ENCODE peak calls at places on chromosomes 13 and 19, in eight cellular contexts. T is thoracic aorta, L is psoas muscle, D is HCT116, Q is cardiac fibroblast, J is heart left ventricle, P is pancreas, C is HL-60. M is an unnamed sample.

GRCh38 chr19:7288131-7288530 is 6.1 kb downstream of the INSR start:
- DNase-seq in T (no peak), L (no peak), D (no peak), Q (no peak), J (no peak), P (no peak), C (no peak), M (no peak)

GRCh38 chr13:46343279-46343949 is 43.6 kb downstream of the RUBCNL start:
- DNase-seq in T (no peak), L (no peak), D (no peak), Q (no peak), J (no peak), P (no peak), C (no peak), M (no peak)

GRCh38 chr19:34539396-34539795 is 57.8 kb downstream of the WTIP start:
- DNase-seq in T (no peak), L (no peak), D (no peak), Q (peak), J (no peak), P (no peak), C (no peak), M (no peak)

GRCh38 chr19:19276386-19276785 is 3.3 kb upstream of the TM6SF2 start:
- DNase-seq in T (no peak), L (no peak), D (no peak), Q (peak), J (no peak), P (no peak), C (no peak), M (peak)

GRCh38 chr13:80379245-80379644 is 38.3 kb upstream of the SPRY2 start:
- DNase-seq in T (no peak), L (no peak), D (no peak), Q (peak), J (no peak), P (no peak), C (no peak), M (peak)

GRCh38 chr13:30181856-30182651 is 125.3 kb downstream of the KATNAL1 start:
- DNase-seq in T (no peak), L (no peak), D (no peak), Q (no peak), J (no peak), P (no peak), C (no peak), M (no peak)

GRCh38 chr19:18763674-18764590 is 27.2 kb downstream of the COMP start:
- DNase-seq in T (no peak), L (peak), D (no peak), Q (peak), J (no peak), P (no peak), C (no peak), M (no peak)

GRCh38 chr19:3186377-3186688 is 603 bp downstream of the NCLN start:
- DNase-seq in T (no peak), L (no peak), D (no peak), Q (no peak), J (no peak), P (no peak), C (no peak), M (no peak)

GRCh38 chr19:19171821-19172532 is 1.9 kb upstream of the MEF2B start:
- DNase-seq in T (no peak), L (peak), D (no peak), Q (peak), J (no peak), P (no peak), C (peak), M (peak)

GRCh38 chr19:46495789-46496099 is at the start of gene PNMA8B:
- DNase-seq in T (no peak), L (peak), D (no peak), Q (peak), J (peak), P (peak), C (no peak), M (peak)

GRCh38 chr19:45420871-45421270 is 2.8 kb downstream of the ERCC1 start:
- DNase-seq in T (no peak), L (no peak), D (no peak), Q (no peak), J (no peak), P (no peak), C (no peak), M (no peak)

GRCh38 chr19:45423589-45424190 is at the start of gene ERCC1:
- DNase-seq in T (peak), L (peak), D (peak), Q (peak), J (peak), P (peak), C (peak), M (peak)

GRCh38 chr19:45421953-45422498 is 1.7 kb downstream of the ERCC1 start:
- DNase-seq in T (no peak), L (no peak), D (no peak), Q (no peak), J (no peak), P (no peak), C (no peak), M (no peak)

GRCh38 chr19:45423033-45423588 is 606 bp downstream of the ERCC1 start:
- DNase-seq in T (no peak), L (no peak), D (no peak), Q (no peak), J (no peak), P (no peak), C (no peak), M (no peak)

GRCh38 chr19:45424191-45425058 is 708 bp upstream of the ERCC1 start:
- DNase-seq in T (peak), L (peak), D (peak), Q (peak), J (peak), P (peak), C (peak), M (peak)
- H3K4me3 ChIP-seq in T (peak), L (peak), D (peak), Q (peak), J (peak), P (peak), C (peak), M (peak)

GRCh38 chr19:10086032-10086903 is at the start of gene SHFL:
- DNase-seq in T (no peak), L (peak), D (no peak), Q (peak), J (peak), P (peak), C (peak), M (peak)
- TF ChIP-seq CTCF in T (no peak), L (no peak), D (no peak), Q (no peak), J (no peak), P (no peak), C (no peak), M (no peak)

GRCh38 chr19:54451331-54451871 is 2.4 kb downstream of the LENG8 start:
- DNase-seq in T (no peak), L (peak), D (no peak), Q (peak), J (no peak), P (no peak), C (peak), M (no peak)
- H3K4me3 ChIP-seq in T (peak), L (peak), D (peak), Q (peak), J (no peak), P (peak), C (no peak), M (peak)

GRCh38 chr13:54733639-54734038 is 1705.0 kb downstream of the OLFM4 start:
- DNase-seq in T (no peak), L (no peak), D (no peak), Q (peak), J (no peak), P (no peak), C (no peak), M (no peak)
- TF ChIP-seq CTCF in T (no peak), L (no peak), D (no peak), Q (no peak), J (no peak), P (no peak), C (no peak), M (no peak)

GRCh38 chr19:765179-765738 is 14.3 kb downstream of the MISP start:
- DNase-seq in T (no peak), L (no peak), D (no peak), Q (no peak), J (no peak), P (no peak), C (no peak), M (no peak)

GRCh38 chr19:764301-764700 is 13.4 kb downstream of the MISP start:
- DNase-seq in T (no peak), L (no peak), D (no peak), Q (no peak), J (no peak), P (no peak), C (no peak), M (no peak)

GRCh38 chr19:757811-758668 is 7.1 kb downstream of the MISP start:
- DNase-seq in T (no peak), L (no peak), D (no peak), Q (no peak), J (no peak), P (no peak), C (no peak), M (no peak)

GRCh38 chr19:763869-764268 is 13.0 kb downstream of the MISP start:
- DNase-seq in T (no peak), L (no peak), D (no peak), Q (no peak), J (no peak), P (no peak), C (no peak), M (no peak)

DNA sequence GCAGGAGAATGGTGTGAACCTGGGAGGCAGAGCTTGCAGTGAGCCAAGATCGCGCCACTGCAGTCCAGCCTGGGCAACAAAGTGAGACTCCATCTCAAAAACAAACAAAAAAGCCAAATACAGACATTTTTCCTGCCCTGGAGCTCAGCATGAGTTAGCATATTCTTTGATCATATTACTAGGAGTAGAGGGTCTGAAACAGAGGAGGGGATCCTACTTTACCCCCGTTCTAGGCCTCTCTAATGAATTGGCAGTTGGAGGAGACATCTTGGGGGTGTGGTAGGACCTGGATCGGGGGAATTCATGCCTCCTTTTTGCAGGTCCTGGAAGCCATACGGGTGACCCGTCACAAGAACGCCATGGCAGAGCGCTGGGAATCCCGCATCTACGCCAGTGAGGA is 12.3 kb downstream of the MISP start:
- DNase-seq in T (no peak), L (no peak), D (no peak), Q (no peak), J (no peak), P (no peak), C (no peak), M (no peak)
- H3K4me3 ChIP-seq in T (no peak), L (no peak), D (no peak), Q (no peak), J (no peak), P (no peak), C (no peak), M (no peak)

GRCh38 chr19:1812426-1813196 is 535 bp upstream of the ATP8B3 start:
- DNase-seq in T (peak), L (peak), D (peak), Q (peak), J (peak), P (peak), C (peak), M (peak)
- TF ChIP-seq CTCF in T (peak), L (peak), D (no peak), Q (peak), J (peak), P (peak), C (peak), M (peak)

DNA sequence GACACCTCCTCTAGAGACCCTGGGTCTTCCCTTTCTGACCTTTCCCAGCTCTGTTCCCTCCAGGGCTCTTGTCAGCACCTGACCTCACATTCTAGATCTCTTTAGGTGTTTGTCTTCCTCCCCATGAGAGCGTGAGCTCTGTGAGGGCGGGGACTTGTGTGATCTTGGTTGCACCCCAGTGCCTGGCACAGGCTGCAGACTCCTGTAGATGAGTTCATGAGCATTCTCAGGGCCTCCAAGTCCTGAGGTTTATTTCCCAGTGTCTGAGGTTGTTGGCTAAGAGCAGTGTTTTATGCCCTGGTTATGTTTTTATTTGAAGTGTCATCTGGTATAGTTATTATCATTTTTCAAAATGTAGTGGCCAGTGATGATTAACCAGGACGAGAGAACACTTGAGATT is 596 bp downstream of the CEACAM4 start:
- DNase-seq in T (no peak), L (no peak), D (no peak), Q (no peak), J (no peak), P (no peak), C (no peak), M (no peak)
- H3K4me3 ChIP-seq in T (peak), L (no peak), D (no peak), Q (no peak), J (no peak), P (peak), C (peak), M (no peak)